ENCODE peak calls at places on chromosomes 6 and 20, in nine cellular contexts. One of them, this sample, is unnamed.

GRCh38 chr6:154302111-154302752 is 54.4 kb downstream of the IPCEF1 start:
- DNase-seq in fibroblast of the aortic adventitia: peak; percentile 40
- DNase-seq in NCI-H69: no peak
- DNase-seq in psoas muscle: no peak
- DNase-seq in occipital lobe: no peak
- DNase-seq in tibial artery: no peak
- DNase-seq in NCI-H1930: no peak
- DNase-seq in COLO829: no peak
- DNase-seq in NCI-H1092 treated with DMSO at 0.1 percent for 48 hours: no peak
- DNase-seq in this sample: peak; percentile 4

GRCh38 chr20:51335329-51335841 is 207.1 kb downstream of the NFATC2 start:
- DNase-seq in NCI-H1930: no peak
- DNase-seq in COLO829: no peak
- DNase-seq in NCI-H69: no peak
- DNase-seq in psoas muscle: no peak
- DNase-seq in NCI-H1092 treated with DMSO at 0.1 percent for 48 hours: no peak
- DNase-seq in fibroblast of the aortic adventitia: peak; percentile 87
- DNase-seq in tibial artery: no peak
- DNase-seq in occipital lobe: no peak
- DNase-seq in this sample: no peak

GRCh38 chr20:54473340-54473739 is 2.1 kb upstream of the DOK5 start:
- DNase-seq in fibroblast of the aortic adventitia: no peak
- DNase-seq in NCI-H69: no peak
- DNase-seq in occipital lobe: no peak
- DNase-seq in NCI-H1092 treated with DMSO at 0.1 percent for 48 hours: no peak
- DNase-seq in tibial artery: no peak
- DNase-seq in NCI-H1930: no peak
- DNase-seq in COLO829: no peak
- DNase-seq in psoas muscle: no peak
- DNase-seq in this sample: no peak

GRCh38 chr20:18628330-18628941 is 40.6 kb downstream of the DTD1 start:
- DNase-seq in NCI-H69: peak; percentile 59
- DNase-seq in psoas muscle: no peak
- DNase-seq in COLO829: no peak
- DNase-seq in fibroblast of the aortic adventitia: no peak
- DNase-seq in NCI-H1930: no peak
- DNase-seq in NCI-H1092 treated with DMSO at 0.1 percent for 48 hours: peak; percentile 7
- DNase-seq in occipital lobe: no peak
- DNase-seq in tibial artery: no peak
- DNase-seq in this sample: peak; percentile 32

GRCh38 chr6:146913842-146914562 is 290.2 kb upstream of the STXBP5 start:
- DNase-seq in NCI-H1930: no peak
- DNase-seq in occipital lobe: peak; percentile 61
- DNase-seq in COLO829: peak; percentile 76
- DNase-seq in fibroblast of the aortic adventitia: peak; percentile 99
- DNase-seq in tibial artery: peak; percentile 88
- DNase-seq in psoas muscle: peak; percentile 64
- DNase-seq in NCI-H69: no peak
- DNase-seq in NCI-H1092 treated with DMSO at 0.1 percent for 48 hours: no peak
- DNase-seq in this sample: no peak

GRCh38 chr20:63969851-63970713 is at the start of gene ZNF512B:
- DNase-seq in NCI-H1930: peak; percentile 45
- DNase-seq in NCI-H69: peak; percentile 86
- DNase-seq in fibroblast of the aortic adventitia: peak; percentile 55
- DNase-seq in NCI-H1092 treated with DMSO at 0.1 percent for 48 hours: peak; percentile 54
- DNase-seq in tibial artery: peak; percentile 74
- DNase-seq in COLO829: peak; percentile 90
- DNase-seq in occipital lobe: peak; percentile 35
- DNase-seq in psoas muscle: peak; percentile 72
- DNase-seq in this sample: peak; percentile 66

GRCh38 chr6:39085129-39085528 is 29.9 kb downstream of the SAYSD1 start:
- DNase-seq in NCI-H1092 treated with DMSO at 0.1 percent for 48 hours: no peak
- DNase-seq in occipital lobe: no peak
- DNase-seq in NCI-H69: no peak
- DNase-seq in tibial artery: no peak
- DNase-seq in fibroblast of the aortic adventitia: no peak
- DNase-seq in NCI-H1930: no peak
- DNase-seq in COLO829: no peak
- DNase-seq in psoas muscle: no peak
- DNase-seq in this sample: no peak

GRCh38 chr20:31663838-31664695 is 26.4 kb downstream of the COX4I2 start:
- DNase-seq in NCI-H1930: no peak
- DNase-seq in fibroblast of the aortic adventitia: no peak
- DNase-seq in COLO829: no peak
- DNase-seq in psoas muscle: no peak
- DNase-seq in occipital lobe: no peak
- DNase-seq in NCI-H1092 treated with DMSO at 0.1 percent for 48 hours: peak; percentile 69
- DNase-seq in tibial artery: no peak
- DNase-seq in NCI-H69: peak; percentile 91
- DNase-seq in this sample: peak; percentile 73

GRCh38 chr6:46137387-46137786 is 7.6 kb downstream of the ENPP4 start:
- DNase-seq in occipital lobe: no peak
- DNase-seq in tibial artery: no peak
- DNase-seq in NCI-H69: no peak
- DNase-seq in NCI-H1930: no peak
- DNase-seq in COLO829: no peak
- DNase-seq in fibroblast of the aortic adventitia: no peak
- DNase-seq in NCI-H1092 treated with DMSO at 0.1 percent for 48 hours: no peak
- DNase-seq in psoas muscle: no peak
- DNase-seq in this sample: no peak

GRCh38 chr6:164832410-164832809 is 477.0 kb downstream of the C6orf118 start:
- DNase-seq in NCI-H1092 treated with DMSO at 0.1 percent for 48 hours: no peak
- DNase-seq in occipital lobe: peak; percentile 49
- DNase-seq in NCI-H69: no peak
- DNase-seq in fibroblast of the aortic adventitia: no peak
- DNase-seq in COLO829: no peak
- DNase-seq in tibial artery: no peak
- DNase-seq in psoas muscle: no peak
- DNase-seq in NCI-H1930: no peak
- DNase-seq in this sample: no peak

GRCh38 chr20:44176833-44177533 is 10.0 kb downstream of the JPH2 start:
- DNase-seq in tibial artery: peak; percentile 81
- DNase-seq in NCI-H1930: no peak
- DNase-seq in occipital lobe: no peak
- DNase-seq in psoas muscle: peak; percentile 68
- DNase-seq in COLO829: no peak
- DNase-seq in NCI-H1092 treated with DMSO at 0.1 percent for 48 hours: no peak
- DNase-seq in NCI-H69: no peak
- DNase-seq in fibroblast of the aortic adventitia: no peak
- DNase-seq in this sample: no peak

GRCh38 chr6:161443868-161444267 is 170.0 kb upstream of the AGPAT4 start:
- DNase-seq in psoas muscle: no peak
- DNase-seq in NCI-H1930: no peak
- DNase-seq in COLO829: no peak
- DNase-seq in tibial artery: no peak
- DNase-seq in occipital lobe: no peak
- DNase-seq in fibroblast of the aortic adventitia: peak; percentile 30
- DNase-seq in NCI-H1092 treated with DMSO at 0.1 percent for 48 hours: no peak
- DNase-seq in NCI-H69: peak; percentile 95
- DNase-seq in this sample: peak; percentile 29

GRCh38 chr6:22194188-22194921 is 102.5 kb downstream of the PRL start:
- DNase-seq in tibial artery: no peak
- DNase-seq in fibroblast of the aortic adventitia: peak; percentile 28
- DNase-seq in psoas muscle: no peak
- DNase-seq in NCI-H1092 treated with DMSO at 0.1 percent for 48 hours: no peak
- DNase-seq in NCI-H1930: no peak
- DNase-seq in occipital lobe: no peak
- DNase-seq in NCI-H69: no peak
- DNase-seq in COLO829: peak; percentile 15
- DNase-seq in this sample: no peak

GRCh38 chr6:159871911-159872310 is 18.9 kb upstream of the MAS1 start:
- DNase-seq in fibroblast of the aortic adventitia: no peak
- DNase-seq in COLO829: no peak
- DNase-seq in NCI-H69: no peak
- DNase-seq in NCI-H1930: no peak
- DNase-seq in tibial artery: no peak
- DNase-seq in occipital lobe: no peak
- DNase-seq in psoas muscle: no peak
- DNase-seq in NCI-H1092 treated with DMSO at 0.1 percent for 48 hours: no peak
- DNase-seq in this sample: no peak

GRCh38 chr20:1897486-1897885 is 2.3 kb downstream of the SIRPA start:
- DNase-seq in NCI-H1092 treated with DMSO at 0.1 percent for 48 hours: no peak
- DNase-seq in tibial artery: peak; percentile 73
- DNase-seq in NCI-H69: no peak
- DNase-seq in fibroblast of the aortic adventitia: peak; percentile 38
- DNase-seq in COLO829: peak; percentile 96
- DNase-seq in occipital lobe: peak; percentile 44
- DNase-seq in NCI-H1930: no peak
- DNase-seq in psoas muscle: no peak
- DNase-seq in this sample: no peak

GRCh38 chr6:109302176-109302575 is 80.1 kb downstream of the CD164 start:
- DNase-seq in occipital lobe: no peak
- DNase-seq in tibial artery: no peak
- DNase-seq in fibroblast of the aortic adventitia: no peak
- DNase-seq in NCI-H69: no peak
- DNase-seq in psoas muscle: no peak
- DNase-seq in COLO829: no peak
- DNase-seq in NCI-H1930: no peak
- DNase-seq in NCI-H1092 treated with DMSO at 0.1 percent for 48 hours: no peak
- DNase-seq in this sample: no peak

GRCh38 chr6:50116797-50117542 is 67.2 kb upstream of the DEFB112 start:
- DNase-seq in tibial artery: no peak
- DNase-seq in occipital lobe: no peak
- DNase-seq in psoas muscle: no peak
- DNase-seq in NCI-H1092 treated with DMSO at 0.1 percent for 48 hours: peak; percentile 11
- DNase-seq in fibroblast of the aortic adventitia: no peak
- DNase-seq in NCI-H69: no peak
- DNase-seq in NCI-H1930: no peak
- DNase-seq in COLO829: no peak
- DNase-seq in this sample: no peak

GRCh38 chr6:69820018-69820417 is 23.2 kb upstream of the LMBRD1 start:
- DNase-seq in NCI-H1930: no peak
- DNase-seq in tibial artery: no peak
- DNase-seq in NCI-H69: no peak
- DNase-seq in fibroblast of the aortic adventitia: no peak
- DNase-seq in NCI-H1092 treated with DMSO at 0.1 percent for 48 hours: no peak
- DNase-seq in COLO829: no peak
- DNase-seq in psoas muscle: no peak
- DNase-seq in occipital lobe: no peak
- DNase-seq in this sample: no peak

GRCh38 chr6:29926795-29927427 is 15.4 kb upstream of the HLA-A start:
- DNase-seq in fibroblast of the aortic adventitia: peak; percentile 46
- DNase-seq in COLO829: no peak
- DNase-seq in tibial artery: peak; percentile 83
- DNase-seq in psoas muscle: peak; percentile 77
- DNase-seq in NCI-H69: peak; percentile 54
- DNase-seq in occipital lobe: peak; percentile 48
- DNase-seq in NCI-H1930: no peak
- DNase-seq in NCI-H1092 treated with DMSO at 0.1 percent for 48 hours: no peak
- DNase-seq in this sample: peak; percentile 68

GRCh38 chr6:138736640-138737039 is 36.9 kb upstream of the CCDC28A start:
- DNase-seq in fibroblast of the aortic adventitia: peak; percentile 16
- DNase-seq in occipital lobe: no peak
- DNase-seq in NCI-H69: no peak
- DNase-seq in psoas muscle: no peak
- DNase-seq in NCI-H1092 treated with DMSO at 0.1 percent for 48 hours: no peak
- DNase-seq in COLO829: no peak
- DNase-seq in NCI-H1930: no peak
- DNase-seq in tibial artery: no peak
- DNase-seq in this sample: no peak

GRCh38 chr6:79196908-79197307 is 37.6 kb downstream of the HMGN3 start:
- DNase-seq in tibial artery: no peak
- DNase-seq in fibroblast of the aortic adventitia: no peak
- DNase-seq in NCI-H1092 treated with DMSO at 0.1 percent for 48 hours: no peak
- DNase-seq in COLO829: no peak
- DNase-seq in occipital lobe: no peak
- DNase-seq in NCI-H1930: no peak
- DNase-seq in psoas muscle: no peak
- DNase-seq in NCI-H69: no peak
- DNase-seq in this sample: no peak

GRCh38 chr6:170049641-170050491 is 241.0 kb downstream of the DLL1 start:
- DNase-seq in NCI-H1930: no peak
- DNase-seq in NCI-H69: no peak
- DNase-seq in fibroblast of the aortic adventitia: no peak
- DNase-seq in COLO829: no peak
- DNase-seq in tibial artery: peak; percentile 75
- DNase-seq in occipital lobe: peak; percentile 32
- DNase-seq in psoas muscle: peak; percentile 89
- DNase-seq in NCI-H1092 treated with DMSO at 0.1 percent for 48 hours: no peak
- DNase-seq in this sample: no peak

GRCh38 chr6:28896505-28897392 is 27.0 kb downstream of the TRIM27 start:
- DNase-seq in NCI-H1930: peak; percentile 66
- DNase-seq in occipital lobe: peak; percentile 27
- DNase-seq in psoas muscle: peak; percentile 54
- DNase-seq in tibial artery: peak; percentile 79
- DNase-seq in NCI-H1092 treated with DMSO at 0.1 percent for 48 hours: peak; percentile 72
- DNase-seq in fibroblast of the aortic adventitia: peak; percentile 50
- DNase-seq in COLO829: peak; percentile 35
- DNase-seq in NCI-H69: peak; percentile 84
- DNase-seq in this sample: peak; percentile 79

GRCh38 chr6:78810146-78810545 is 57.2 kb upstream of the IRAK1BP1 start:
- DNase-seq in NCI-H1930: no peak
- DNase-seq in psoas muscle: no peak
- DNase-seq in tibial artery: no peak
- DNase-seq in occipital lobe: no peak
- DNase-seq in NCI-H69: peak; percentile 83
- DNase-seq in NCI-H1092 treated with DMSO at 0.1 percent for 48 hours: no peak
- DNase-seq in fibroblast of the aortic adventitia: peak; percentile 75
- DNase-seq in COLO829: peak; percentile 10
- DNase-seq in this sample: peak; percentile 68

GRCh38 chr6:100622907-100623692 is 158.4 kb upstream of the SIM1 start:
- DNase-seq in NCI-H1930: no peak
- DNase-seq in fibroblast of the aortic adventitia: peak; percentile 59
- DNase-seq in occipital lobe: no peak
- DNase-seq in psoas muscle: no peak
- DNase-seq in NCI-H1092 treated with DMSO at 0.1 percent for 48 hours: no peak
- DNase-seq in tibial artery: no peak
- DNase-seq in NCI-H69: no peak
- DNase-seq in COLO829: no peak
- DNase-seq in this sample: no peak